ENCODE peak calls at places on chromosomes 12 and 14, in ten cellular contexts. B is glutamatergic neuron, Z is foreskin fibroblast, A is iris pigment epithelial cell, M is endothelial cell, I is NCI-H510A treated with DMSO at 0.1 percent for 48 hours, O is foreskin keratinocyte, S is KG1, E is GM04504, N is NCI-H1092. F is an unnamed sample.

GRCh38 chr14:81273521-81273920 is 52.8 kb upstream of the GTF2A1 start:
- DNase-seq in B (peak), Z (no peak), A (no peak), M (no peak), I (no peak), O (no peak), S (no peak), E (no peak), N (no peak), F (no peak)

GRCh38 chr14:36271939-36272907 is 48.2 kb downstream of the MBIP start:
- DNase-seq in B (peak), Z (peak), A (peak), M (no peak), I (no peak), O (peak), S (no peak), E (no peak), N (no peak), F (no peak)

GRCh38 chr12:103997277-103997900 is 31.7 kb downstream of the TDG start:
- DNase-seq in B (no peak), Z (no peak), A (no peak), M (no peak), I (no peak), O (no peak), S (no peak), E (no peak), N (no peak), F (no peak)

GRCh38 chr12:121916719-121917118 is 1.7 kb upstream of the CFAP251 start:
- DNase-seq in B (peak), Z (peak), A (peak), M (peak), I (peak), O (no peak), S (no peak), E (no peak), N (no peak), F (peak)

GRCh38 chr14:21436567-21437062 is 19.3 kb downstream of the CHD8 start:
- DNase-seq in B (no peak), Z (no peak), A (no peak), M (no peak), I (no peak), O (no peak), S (no peak), E (no peak), N (no peak), F (no peak)

GRCh38 chr14:100531152-100531551 is 56.1 kb downstream of the BEGAIN start:
- DNase-seq in B (no peak), Z (no peak), A (no peak), M (no peak), I (no peak), O (no peak), S (no peak), E (no peak), N (no peak), F (no peak)

GRCh38 chr12:49428652-49429549 is 61.6 kb downstream of the SPATS2 start:
- DNase-seq in B (no peak), Z (peak), A (peak), M (no peak), I (no peak), O (peak), S (no peak), E (no peak), N (no peak), F (no peak)

GRCh38 chr14:98163285-98163741 is 1108.7 kb downstream of the BCL11B start:
- DNase-seq in B (no peak), Z (no peak), A (no peak), M (no peak), I (no peak), O (no peak), S (no peak), E (no peak), N (no peak), F (no peak)